ENCODE peak calls at places on chromosome 1, in nine cellular contexts. T is psoas muscle, K is pancreas, A is aorta, S is breast epithelium, E is heart left ventricle, Q is OCI-LY7, V is iPS DF 6.9, C is A549. J is an unnamed sample.

GRCh38 chr1:54396280-54396903 is 9.8 kb downstream of the SSBP3 start:
- DNase-seq in S (no peak), K (no peak), A (no peak), T (no peak), V (no peak), Q (no peak), C (no peak), E (no peak), J (no peak)

GRCh38 chr1:218878369-218878768 is 295.3 kb upstream of the LYPLAL1 start:
- DNase-seq in Q (no peak), E (no peak), S (no peak), T (no peak), K (no peak), C (peak; percentile 30), V (no peak), A (no peak), J (no peak)

GRCh38 chr1:185530215-185530614 is 204.0 kb upstream of the HMCN1 start:
- DNase-seq in A (no peak), S (no peak), Q (no peak), C (no peak), V (no peak), K (no peak), E (no peak), T (no peak), J (no peak)

GRCh38 chr1:2985121-2985561 is 36.1 kb upstream of the ACTRT2 start:
- DNase-seq in K (peak; percentile 36), A (peak; percentile 71), V (no peak), S (no peak), T (no peak), C (no peak), E (no peak), Q (no peak), J (no peak)

GRCh38 chr1:208538078-208538477 is 293.9 kb upstream of the PLXNA2 start:
- DNase-seq in A (no peak), C (no peak), T (no peak), S (no peak), K (no peak), V (no peak), E (no peak), Q (no peak), J (no peak)

GRCh38 chr1:180228648-180229482 is 1.2 kb upstream of the LHX4 start:
- DNase-seq in S (no peak), C (peak; percentile 37), E (no peak), A (no peak), V (no peak), K (no peak), Q (no peak), T (no peak), J (no peak)

GRCh38 chr1:201655910-201656669 is 117.2 kb downstream of the NAV1 start:
- DNase-seq in E (peak; percentile 23), T (no peak), Q (no peak), S (no peak), C (no peak), A (no peak), K (no peak), V (no peak), J (no peak)

GRCh38 chr1:204670152-204670927 is 15.2 kb downstream of the LRRN2 start:
- DNase-seq in E (no peak), Q (no peak), A (no peak), S (no peak), C (no peak), K (no peak), T (no peak), V (no peak), J (no peak)

GRCh38 chr1:182633657-182634281 is 29.6 kb upstream of the RGS16 start:
- DNase-seq in V (no peak), T (no peak), C (no peak), E (no peak), S (no peak), Q (peak; percentile 86), K (no peak), A (no peak), J (no peak)

GRCh38 chr1:27872059-27872801 is at the start of gene THEMIS2:
- DNase-seq in V (no peak), T (peak; percentile 78), K (peak; percentile 85), C (no peak), S (no peak), E (peak; percentile 76), Q (peak; percentile 71), A (peak; percentile 91), J (no peak)

GRCh38 chr1:65717815-65718454 is 74.8 kb upstream of the PDE4B start:
- DNase-seq in A (no peak), T (no peak), V (no peak), E (no peak), Q (no peak), K (no peak), S (no peak), C (peak; percentile 22), J (peak; percentile 10)

GRCh38 chr1:22821027-22821426 is 110.4 kb downstream of the EPHB2 start:
- DNase-seq in T (no peak), E (no peak), A (no peak), C (no peak), S (no peak), Q (no peak), K (no peak), V (no peak), J (no peak)

GRCh38 chr1:232628335-232629214 is 1.4 kb downstream of the SIPA1L2 start:
- DNase-seq in K (no peak), E (no peak), S (no peak), T (no peak), V (no peak), A (no peak), C (peak; percentile 45), Q (peak; percentile 66), J (no peak)

GRCh38 chr1:147545133-147545532 is 3.8 kb downstream of the BCL9 start:
- DNase-seq in K (no peak), C (no peak), E (peak; percentile 9), S (peak; percentile 57), T (peak; percentile 67), Q (peak; percentile 90), A (no peak), V (no peak), J (no peak)

GRCh38 chr1:44016875-44017400 is 14.3 kb downstream of the SLC6A9 start:
- DNase-seq in K (no peak), S (no peak), C (no peak), V (no peak), A (no peak), Q (no peak), T (no peak), E (no peak), J (no peak)

GRCh38 chr1:40380817-40381216 is 7.3 kb downstream of the SMAP2 start:
- DNase-seq in Q (no peak), A (no peak), T (no peak), E (no peak), V (no peak), K (no peak), C (no peak), S (no peak), J (no peak)
- H3K4me3 ChIP-seq in Q (peak overlapping the region; percentile 66), A (no peak overlapping the region), T (no peak overlapping the region), E (no peak overlapping the region), V (no peak overlapping the region), K (no peak overlapping the region), C (no peak overlapping the region), S (no peak overlapping the region), J (no peak overlapping the region)

DNA sequence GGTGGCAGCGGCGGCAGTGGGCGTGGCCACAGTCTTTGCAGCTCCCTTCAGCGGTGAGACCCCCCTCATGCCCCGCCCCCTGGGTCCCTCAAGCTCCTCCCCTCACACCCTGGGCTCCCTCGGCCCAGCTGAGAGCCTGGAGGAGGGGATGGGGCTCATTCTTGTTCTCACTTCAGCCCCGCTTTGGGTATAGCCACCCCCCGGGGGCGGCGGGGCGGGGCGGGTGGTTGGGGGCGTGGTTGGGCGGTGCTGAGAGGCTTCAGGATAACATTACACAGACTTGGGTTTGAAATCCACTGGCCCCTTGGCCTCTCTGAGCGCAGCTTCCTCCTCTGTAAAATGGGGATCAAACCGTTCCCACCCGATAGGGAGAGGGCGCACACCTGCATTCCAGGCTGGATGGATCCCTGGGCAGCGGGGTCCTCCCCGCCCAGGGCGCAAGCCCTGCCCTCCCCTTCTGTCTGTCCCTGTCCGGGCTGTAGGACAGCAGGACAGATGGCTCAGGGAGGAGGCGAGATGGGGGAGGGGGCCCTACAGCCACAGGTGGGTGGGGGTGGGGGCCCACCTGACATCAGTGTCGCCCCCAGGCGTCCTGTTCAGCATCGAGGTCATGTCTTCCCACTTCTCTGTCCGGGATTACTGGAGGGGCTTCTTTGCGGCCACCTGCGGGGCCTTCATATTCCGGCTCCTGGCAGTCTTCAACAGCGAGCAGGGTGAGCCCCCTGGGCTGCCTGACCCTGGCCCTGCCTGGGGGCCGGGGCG is 5.1 kb downstream of the CLCNKA start:
- DNase-seq in C (no peak), E (no peak), S (no peak), Q (no peak), K (no peak), T (peak; percentile 54), V (no peak), A (no peak), J (no peak)
- H3K27ac ChIP-seq in C (no peak overlapping the region), E (no peak overlapping the region), S (no peak overlapping the region), Q (no peak overlapping the region), K (no peak overlapping the region), T (no peak overlapping the region), V (no peak overlapping the region), A (no peak overlapping the region), J (no peak overlapping the region)

GRCh38 chr1:33429332-33429731 is 1.6 kb downstream of the PHC2 start:
- DNase-seq in C (no peak), T (no peak), Q (no peak), K (no peak), V (no peak), E (no peak), S (no peak), A (no peak), J (no peak)
- H3K4me3 ChIP-seq in C (no peak overlapping the region), T (peak overlapping the region; percentile 91), Q (no peak overlapping the region), K (no peak overlapping the region), V (no peak overlapping the region), E (peak overlapping the region; percentile 64), S (no peak overlapping the region), A (no peak overlapping the region), J (peak overlapping the region; percentile 71)

DNA sequence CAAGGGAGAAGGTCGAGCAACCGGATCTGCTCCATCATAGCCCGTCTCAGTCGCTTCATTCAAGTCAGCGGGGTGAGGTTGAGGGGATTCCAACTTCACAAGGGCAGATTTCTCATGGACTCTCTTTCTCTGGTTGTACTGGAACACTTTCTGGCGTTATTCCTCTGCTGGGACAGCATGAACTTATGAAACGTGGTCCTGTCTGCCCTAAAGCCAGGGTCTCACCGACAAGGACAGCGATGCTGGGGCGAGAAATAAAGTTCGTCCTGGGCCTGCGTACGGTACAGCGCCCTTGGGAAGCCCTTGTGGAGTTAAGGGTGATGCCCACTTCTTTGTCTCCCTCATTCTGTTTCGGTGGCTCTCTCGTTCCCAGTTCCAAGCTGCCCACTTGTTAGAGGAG is 1.3 kb upstream of the FLVCR1 start:
- DNase-seq in A (no peak), V (no peak), K (no peak), C (no peak), T (no peak), E (no peak), S (no peak), Q (no peak), J (no peak)
- H3K27ac ChIP-seq in A (no peak overlapping the region), V (no peak overlapping the region), K (no peak overlapping the region), C (peak overlapping the region; percentile 86), T (no peak overlapping the region), E (no peak overlapping the region), S (no peak overlapping the region), Q (no peak overlapping the region), J (no peak overlapping the region)

GRCh38 chr1:157085416-157085815 is 14.2 kb downstream of the ETV3L start:
- DNase-seq in T (no peak), K (no peak), C (no peak), S (no peak), E (no peak), Q (no peak), A (no peak), V (no peak), J (no peak)
- H3K4me3 ChIP-seq in T (no peak overlapping the region), K (no peak overlapping the region), C (no peak overlapping the region), S (no peak overlapping the region), E (no peak overlapping the region), Q (no peak overlapping the region), A (no peak overlapping the region), V (no peak overlapping the region), J (no peak overlapping the region)

GRCh38 chr1:206672844-206673758 is 11.6 kb upstream of the MAPKAPK2 start:
- DNase-seq in V (no peak), A (no peak), S (no peak), K (no peak), Q (peak; percentile 45), T (no peak), C (no peak), E (no peak), J (no peak)
- H3K27ac ChIP-seq in V (no peak overlapping the region), A (peak overlapping the region; percentile 30), S (peak overlapping the region; percentile 95), K (no peak overlapping the region), Q (no peak overlapping the region), T (peak overlapping the region; percentile 11), C (no peak overlapping the region), E (peak overlapping the region; percentile 67), J (no peak overlapping the region)

J was measured in AG04450.